ENCODE peak calls at places on chromosomes 13 and 19, in eight cellular contexts. Z is neural progenitor cell; U is substantia nigra; R is EL; Y is A549; J is uterus; L is mesendoderm; A is stimulated activated CD4-positive, alpha-beta T cell treated with anti-CD3 and anti-CD28 coated beads, Interleukin-15, amount 100 ng/mL, for 24 hours. E is an unnamed sample.
A peak's percentile ranks its signal among the peaks of the same experiment; 100 is the strongest.

GRCh38 chr13:24684600-24684998 is 4.4 kb downstream of the ATP12A start:
- DNase-seq in Y (no peak), U (no peak), L (no peak), J (no peak), R (no peak), Z (no peak), A (peak; percentile 59), E (no peak)

GRCh38 chr19:51573331-51573730 is 2.2 kb downstream of the ZNF175 start:
- DNase-seq in U (no peak), A (no peak), R (peak; percentile 58), Z (no peak), Y (no peak), L (no peak), J (no peak), E (no peak)

GRCh38 chr13:112697756-112698655 is 8.2 kb downstream of the ATP11A start:
- DNase-seq in Z (no peak), Y (no peak), J (no peak), A (no peak), L (no peak), U (no peak), R (no peak), E (no peak)

GRCh38 chr19:55623130-55623868 is 1.1 kb downstream of the ZNF784 start:
- DNase-seq in A (no peak), Y (no peak), U (no peak), L (no peak), Z (no peak), J (no peak), R (no peak), E (no peak)

GRCh38 chr13:20457670-20458069 is 68.0 kb downstream of the CRYL1 start:
- DNase-seq in L (no peak), Y (no peak), A (no peak), J (no peak), R (no peak), U (no peak), Z (no peak), E (no peak)

GRCh38 chr19:5503598-5503997 is 48.4 kb downstream of the ZNRF4 start:
- DNase-seq in R (no peak), U (no peak), L (peak; percentile 47), J (no peak), Y (no peak), A (no peak), Z (no peak), E (no peak)

GRCh38 chr19:8423821-8424223 is 10.7 kb downstream of the MARCHF2 start:
- DNase-seq in J (peak; percentile 99), L (peak; percentile 88), Y (peak; percentile 67), A (no peak), U (peak; percentile 59), Z (no peak), R (peak; percentile 98), E (no peak)

GRCh38 chr19:49362048-49362925 is at the start of gene TEAD2:
- DNase-seq in A (peak; percentile 32), L (peak; percentile 82), J (peak; percentile 86), Z (peak; percentile 90), U (no peak), R (peak; percentile 70), Y (peak; percentile 86), E (no peak)

GRCh38 chr13:33126909-33127607 is 110.8 kb downstream of the KL start:
- DNase-seq in J (no peak), Y (no peak), U (no peak), A (no peak), R (peak; percentile 50), Z (no peak), L (no peak), E (no peak)

GRCh38 chr13:97413694-97414093 is 20.3 kb upstream of the RAP2A start:
- DNase-seq in L (peak; percentile 58), A (no peak), Z (no peak), R (no peak), Y (no peak), U (no peak), J (no peak), E (no peak)

GRCh38 chr13:27168086-27168485 is 3.5 kb downstream of the USP12 start:
- DNase-seq in Y (no peak), R (no peak), Z (no peak), L (no peak), U (no peak), J (peak; percentile 20), A (no peak), E (no peak)

GRCh38 chr19:27752530-27753184 is 1460.3 kb downstream of the UQCRFS1 start:
- DNase-seq in Y (no peak), J (no peak), A (no peak), R (no peak), U (no peak), L (no peak), Z (no peak), E (no peak)

GRCh38 chr19:18211683-18212082 is 7.8 kb upstream of the RAB3A start:
- DNase-seq in L (no peak), U (no peak), J (no peak), Y (no peak), R (no peak), A (no peak), Z (no peak), E (no peak)

GRCh38 chr13:67408823-67409222 is 178.7 kb upstream of the PCDH9 start:
- DNase-seq in L (peak; percentile 72), U (no peak), A (no peak), J (no peak), R (no peak), Y (no peak), Z (no peak), E (no peak)

GRCh38 chr19:43362179-43362578 is 8.7 kb downstream of the CD177 start:
- DNase-seq in U (no peak), J (no peak), A (no peak), R (peak; percentile 63), Z (no peak), L (no peak), Y (no peak), E (no peak)

GRCh38 chr13:29901714-29902631 is 51.6 kb upstream of the UBL3 start:
- DNase-seq in Y (no peak), A (peak; percentile 28), Z (no peak), R (peak; percentile 94), J (peak; percentile 57), L (peak; percentile 52), U (no peak), E (no peak)

GRCh38 chr13:71417205-71417604 is 449.8 kb downstream of the DACH1 start:
- DNase-seq in R (peak; percentile 0), J (no peak), Y (no peak), L (peak; percentile 40), A (no peak), U (no peak), Z (no peak), E (no peak)

GRCh38 chr19:47275866-47276461 is 1.3 kb downstream of the INAFM1 start:
- DNase-seq in J (peak; percentile 76), A (no peak), R (peak; percentile 27), U (peak; percentile 30), Y (no peak), L (no peak), Z (no peak), E (no peak)

GRCh38 chr19:6970478-6970877 is 50.8 kb downstream of the MBD3L2B start:
- DNase-seq in R (no peak), Y (no peak), Z (no peak), J (no peak), A (no peak), U (no peak), L (no peak), E (no peak)

GRCh38 chr19:16325671-16326400 is 1.2 kb downstream of the KLF2 start:
- DNase-seq in U (no peak), J (peak; percentile 60), R (peak; percentile 47), Z (peak; percentile 86), Y (no peak), L (peak; percentile 75), A (peak; percentile 50), E (peak; percentile 27)

GRCh38 chr13:77513719-77514335 is 21.7 kb upstream of the SCEL start:
- DNase-seq in Y (no peak), R (no peak), J (no peak), Z (no peak), U (no peak), A (no peak), L (no peak), E (no peak)

GRCh38 chr19:3108775-3109174 is 14.6 kb downstream of the GNA11 start:
- DNase-seq in L (peak; percentile 76), U (no peak), J (peak; percentile 57), Z (peak; percentile 86), A (peak; percentile 82), R (peak; percentile 57), Y (no peak), E (peak; percentile 71)

GRCh38 chr13:34567558-34567957 is 374.5 kb upstream of the NBEA start:
- DNase-seq in Y (no peak), J (no peak), Z (no peak), R (no peak), U (no peak), A (no peak), L (no peak), E (no peak)

GRCh38 chr19:24166055-24166454 is 79.1 kb downstream of the ZNF254 start:
- DNase-seq in A (no peak), Z (no peak), J (no peak), R (peak; percentile 35), Y (no peak), U (no peak), L (no peak), E (no peak)

GRCh38 chr13:33110713-33111413 is 94.6 kb downstream of the KL start:
- DNase-seq in Y (no peak), L (no peak), A (no peak), U (no peak), Z (no peak), R (no peak), J (no peak), E (no peak)

GRCh38 chr19:3325451-3325850 is 40.9 kb upstream of the NFIC start:
- DNase-seq in Z (no peak), L (no peak), Y (no peak), R (no peak), J (no peak), A (no peak), U (no peak), E (no peak)

GRCh38 chr19:31312004-31312403 is 37.2 kb downstream of the TSHZ3 start:
- DNase-seq in Y (no peak), Z (no peak), J (peak; percentile 70), A (peak; percentile 65), U (no peak), L (no peak), R (peak; percentile 46), E (no peak)

GRCh38 chr13:97797553-97797952 is 155.9 kb upstream of the IPO5 start:
- DNase-seq in U (no peak), L (no peak), R (no peak), A (no peak), J (no peak), Y (no peak), Z (no peak), E (no peak)

GRCh38 chr13:90719452-90719851 is 628.0 kb upstream of the MIR17HG start:
- DNase-seq in A (no peak), Z (no peak), Y (no peak), R (no peak), J (no peak), U (no peak), L (no peak), E (no peak)

GRCh38 chr19:8512115-8512967 is 1.6 kb downstream of the ZNF414 start:
- DNase-seq in Z (peak; percentile 33), L (peak; percentile 75), A (peak; percentile 39), J (no peak), Y (peak; percentile 38), U (no peak), R (peak; percentile 26), E (no peak)

GRCh38 chr19:29687244-29687896 is 22.1 kb downstream of the PLEKHF1 start:
- DNase-seq in U (no peak), A (peak; percentile 77), L (no peak), Z (no peak), R (peak; percentile 95), Y (no peak), J (peak; percentile 82), E (no peak)

E was measured in iPS DF 6.9.